ENCODE peak calls at places on chromosomes 13 and 19, in four cellular contexts. T, B, G and F are unnamed samples. For H3K27me3, the result is how much of the 10 kb centered on the place peaks cover.

GRCh38 chr19:48506138-48506733 is 5.4 kb downstream of the LMTK3 start:
- DNase-seq in T (no peak), B (no peak), G (peak), F (no peak)

GRCh38 chr19:4376991-4377781 is 23.2 kb downstream of the SH3GL1 start:
- DNase-seq in T (no peak), B (no peak), G (no peak), F (no peak)

GRCh38 chr13:40319699-40320586 is 346.5 kb downstream of the FOXO1 start:
- DNase-seq in T (no peak), B (no peak), G (no peak), F (no peak)

GRCh38 chr19:38036707-38037106 is 129.7 kb downstream of the SIPA1L3 start:
- DNase-seq in T (no peak), B (no peak), G (no peak), F (no peak)

GRCh38 chr13:51041126-51041525 is 69.9 kb downstream of the C13orf42 start:
- DNase-seq in T (no peak), B (no peak), G (no peak), F (no peak)

GRCh38 chr19:42402376-42403116 is 12.4 kb upstream of the CNFN start:
- DNase-seq in T (no peak), B (no peak), G (no peak), F (no peak)

GRCh38 chr19:19943848-19944582 is 43.3 kb downstream of the ZNF93 start:
- DNase-seq in T (no peak), B (no peak), G (no peak), F (no peak)

GRCh38 chr19:52034051-52034728 is 6.0 kb upstream of the ZNF614 start:
- DNase-seq in T (no peak), B (no peak), G (no peak), F (no peak)

GRCh38 chr19:7870571-7871279 is 3.5 kb downstream of the PRR36 start:
- DNase-seq in T (no peak), B (peak), G (peak), F (peak)

GRCh38 chr19:12611361-12611699 is 610 bp downstream of the ZNF791 start:
- DNase-seq in T (no peak), B (peak), G (peak), F (no peak)

GRCh38 chr13:76792680-76793334 is 93.4 kb downstream of the KCTD12 start:
- DNase-seq in T (no peak), B (no peak), G (no peak), F (no peak)

GRCh38 chr19:33562636-33563035 is 41.0 kb upstream of the PEPD start:
- DNase-seq in T (no peak), B (no peak), G (peak), F (no peak)

GRCh38 chr13:106530907-106531520 is 4.4 kb downstream of the EFNB2 start:
- DNase-seq in T (no peak), B (no peak), G (no peak), F (no peak)

GRCh38 chr13:67951431-67951830 is 721.3 kb upstream of the PCDH9 start:
- DNase-seq in T (no peak), B (no peak), G (no peak), F (no peak)

GRCh38 chr13:30759748-30760147 is 24.4 kb downstream of the ALOX5AP start:
- DNase-seq in T (no peak), B (no peak), G (no peak), F (no peak)

GRCh38 chr13:42395066-42395821 is 123.3 kb downstream of the AKAP11 start:
- DNase-seq in T (no peak), B (no peak), G (no peak), F (no peak)

DNA sequence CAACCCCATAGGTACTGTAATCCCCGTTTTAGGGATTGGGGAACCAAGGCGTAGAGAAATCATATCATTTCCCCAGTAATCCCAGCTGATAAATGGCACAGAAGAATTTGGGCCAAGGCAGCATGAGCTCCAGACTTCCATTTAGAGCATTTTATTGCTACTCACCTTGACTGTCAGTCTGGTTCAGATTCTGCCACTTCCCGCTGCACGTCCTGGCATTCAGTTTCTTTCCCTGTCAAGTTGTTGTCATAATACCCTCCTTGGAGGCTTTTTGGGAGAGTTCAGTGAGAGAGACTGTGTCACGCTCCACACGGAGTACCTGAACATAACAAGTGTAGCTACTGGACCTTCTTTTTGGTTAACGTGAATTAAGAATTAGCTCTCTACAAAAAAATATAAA is 7.5 kb upstream of the C1QTNF9 start:
- DNase-seq in T (no peak), B (no peak), G (no peak), F (no peak)
- TF ChIP-seq POLR2AphosphoS5 in T (no peak), B (no peak), G (no peak), F (no peak)

DNA sequence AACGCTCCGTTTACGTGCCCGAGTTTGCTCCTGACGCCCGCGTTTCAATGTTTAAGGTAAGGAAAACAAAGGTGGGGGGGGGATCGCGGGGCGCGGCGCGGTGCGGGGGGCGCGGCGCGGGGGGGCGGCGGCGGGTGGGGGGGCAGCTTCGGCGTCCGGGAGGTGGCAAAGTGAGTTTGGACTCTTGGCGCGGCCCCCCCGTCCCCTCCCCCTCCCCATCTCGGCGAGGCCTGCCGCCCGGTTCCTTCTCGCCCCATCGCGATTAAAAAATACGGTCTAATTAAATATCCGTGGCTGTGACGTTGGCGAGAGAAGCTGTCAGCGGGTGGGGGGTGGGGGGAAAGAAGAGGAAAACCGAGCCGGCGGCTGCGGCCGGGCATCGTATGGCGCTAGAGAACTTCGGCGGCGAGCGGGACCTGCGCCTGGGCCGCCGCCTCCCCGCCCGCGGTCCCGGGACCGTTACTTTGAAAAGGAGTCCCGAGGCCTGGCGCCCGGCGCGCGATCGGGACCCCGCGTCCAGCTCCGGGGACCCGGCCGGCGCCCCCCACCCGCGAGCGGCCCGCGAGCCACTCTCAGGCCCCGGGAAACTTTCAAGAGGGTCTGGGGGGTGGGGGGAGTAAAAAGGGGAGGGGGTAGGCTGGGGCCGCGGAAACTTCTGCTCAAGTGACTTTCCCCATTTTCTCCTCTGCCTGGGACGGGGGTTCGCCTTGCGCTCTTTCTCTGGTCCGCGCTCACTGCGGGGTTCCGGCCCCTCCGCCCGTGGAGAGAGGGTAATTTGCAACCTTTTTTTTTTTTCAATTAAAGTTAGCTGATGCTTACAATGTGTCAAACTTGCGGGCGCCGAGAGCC is 146.3 kb upstream of the ZNF536 start:
- DNase-seq in T (no peak), B (no peak), G (peak), F (no peak)
- H3K27me3 ChIP-seq in T (under half), B (under half), G (half or more), F (under half)

DNA sequence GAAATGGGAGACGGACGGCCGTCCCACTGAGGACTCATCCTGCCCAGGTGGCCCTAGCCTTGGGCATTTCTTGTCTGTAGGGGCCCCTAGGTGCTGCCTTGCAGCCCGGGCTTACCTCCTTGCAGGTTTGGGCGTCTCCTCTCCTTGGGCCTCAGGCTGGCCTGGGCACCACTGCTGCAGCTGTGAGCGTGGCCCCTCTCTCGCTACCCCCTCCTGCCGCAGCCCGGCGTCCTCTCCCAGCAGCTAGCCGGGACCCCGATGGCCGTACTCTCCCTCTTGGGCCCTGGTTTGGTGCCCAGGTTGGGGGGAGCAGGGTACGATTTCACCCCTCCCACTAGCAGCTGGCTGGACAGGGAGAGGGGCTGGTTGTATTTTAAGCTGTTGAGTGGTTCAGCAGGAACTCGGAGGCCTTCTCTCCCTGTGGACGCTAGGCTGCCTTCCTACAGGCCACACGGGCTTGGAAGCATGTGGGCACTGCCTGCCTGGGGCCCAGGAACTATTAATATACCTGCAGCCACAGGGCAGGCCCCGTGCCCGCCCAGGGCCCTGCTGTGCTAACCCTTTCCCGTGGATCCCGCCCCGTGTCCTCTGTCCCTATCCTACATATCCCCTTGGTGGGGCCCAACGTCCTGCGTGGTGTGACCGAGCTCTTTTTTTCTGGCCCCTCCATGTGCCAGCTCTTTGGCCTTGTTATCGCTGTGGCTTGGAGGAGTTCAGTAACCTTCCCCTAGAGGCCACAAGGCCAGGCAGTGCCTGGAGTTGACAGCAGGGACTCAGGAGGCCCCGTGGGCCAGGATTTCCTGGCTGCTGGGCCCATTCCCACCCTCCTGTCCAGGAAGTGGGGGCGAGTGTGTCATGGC is 11.7 kb downstream of the NDUFB7 start:
- DNase-seq in T (no peak), B (no peak), G (no peak), F (no peak)
- TF ChIP-seq REST in T (no peak), B (no peak), G (no peak), F (no peak)

GRCh38 chr13:46131705-46132104 is 26.9 kb upstream of the CPB2 start:
- DNase-seq in T (no peak), B (no peak), G (no peak), F (no peak)
- TF ChIP-seq POLR2AphosphoS5 in T (no peak), B (no peak), G (no peak), F (no peak)

GRCh38 chr13:44231786-44232516 is 141.7 kb upstream of the SERP2 start:
- DNase-seq in T (no peak), B (peak), G (peak), F (no peak)

GRCh38 chr13:44230736-44231135 is 142.9 kb upstream of the SERP2 start:
- DNase-seq in T (no peak), B (no peak), G (no peak), F (no peak)

GRCh38 chr13:44234566-44234965 is 139.1 kb upstream of the SERP2 start:
- DNase-seq in T (no peak), B (no peak), G (no peak), F (no peak)

GRCh38 chr13:44230071-44230470 is 143.6 kb upstream of the SERP2 start:
- DNase-seq in T (no peak), B (no peak), G (no peak), F (no peak)

DNA sequence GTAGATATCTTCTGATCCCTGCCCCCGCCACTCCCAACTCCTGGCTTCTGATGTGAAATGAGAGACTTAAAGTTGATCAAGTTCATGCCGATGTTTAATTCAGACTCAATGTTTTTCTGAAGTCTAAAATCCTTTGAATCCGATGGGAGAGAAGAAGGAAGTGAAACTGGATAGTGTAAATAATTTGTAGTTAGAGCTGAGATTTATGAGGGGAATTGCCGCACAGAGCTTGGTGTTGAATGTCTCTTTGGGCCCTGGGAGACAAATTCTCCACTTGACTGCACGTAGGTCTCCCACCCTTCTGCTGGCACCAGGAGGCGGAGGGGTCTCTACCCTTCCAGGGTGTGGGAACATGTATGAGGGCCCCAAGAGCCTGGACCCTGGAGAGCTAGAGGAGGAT is 140.9 kb upstream of the SERP2 start:
- DNase-seq in T (no peak), B (no peak), G (no peak), F (no peak)
- H3K27me3 ChIP-seq in T (under half), B (under half), G (under half), F (under half)

GRCh38 chr13:110869231-110869804 is 45.6 kb downstream of the ANKRD10 start:
- DNase-seq in T (no peak), B (no peak), G (peak), F (no peak)

GRCh38 chr13:110868631-110869165 is 46.2 kb downstream of the ANKRD10 start:
- DNase-seq in T (no peak), B (no peak), G (no peak), F (no peak)

GRCh38 chr13:110872034-110872767 is 42.7 kb downstream of the ANKRD10 start:
- DNase-seq in T (no peak), B (no peak), G (no peak), F (no peak)

GRCh38 chr13:110867380-110867779 is 47.5 kb downstream of the ANKRD10 start:
- DNase-seq in T (no peak), B (no peak), G (no peak), F (no peak)

GRCh38 chr13:110869805-110870706 is 44.8 kb downstream of the ANKRD10 start:
- DNase-seq in T (no peak), B (peak), G (peak), F (peak)
- TF ChIP-seq REST in T (no peak), B (no peak), G (no peak), F (no peak)

DNA sequence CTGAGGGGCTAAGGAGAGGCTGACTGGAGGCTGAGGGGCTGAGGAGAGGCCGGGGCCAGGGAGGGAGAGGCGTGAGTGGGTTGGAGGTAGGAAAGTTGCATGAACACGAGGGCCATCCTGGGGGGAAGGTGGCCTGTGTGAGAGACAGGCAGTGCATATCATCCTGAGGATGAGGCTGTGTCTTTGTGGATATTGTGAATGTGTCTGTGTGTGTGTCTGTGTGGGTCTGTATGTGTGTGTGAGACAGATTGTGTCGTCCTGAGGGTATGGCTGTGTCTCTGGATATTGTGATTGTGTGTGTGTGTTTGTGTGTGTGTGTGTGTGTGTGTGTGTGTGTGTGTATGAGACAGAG is 422 bp downstream of the ZNF71 start:
- DNase-seq in T (no peak), B (no peak), G (no peak), F (no peak)
- TF ChIP-seq POLR2AphosphoS5 in T (no peak), B (no peak), G (no peak), F (no peak)

GRCh38 chr19:31350033-31350692 is 927 bp upstream of the TSHZ3 start:
- DNase-seq in T (no peak), B (no peak), G (no peak), F (no peak)

GRCh38 chr19:31352782-31353651 is 3.8 kb upstream of the TSHZ3 start:
- DNase-seq in T (no peak), B (no peak), G (peak), F (no peak)

GRCh38 chr19:31352296-31352781 is 3.1 kb upstream of the TSHZ3 start:
- DNase-seq in T (no peak), B (no peak), G (peak), F (no peak)

GRCh38 chr19:31350693-31351211 is 1.5 kb upstream of the TSHZ3 start:
- DNase-seq in T (no peak), B (no peak), G (peak), F (no peak)

GRCh38 chr19:31351212-31352193 is 2.3 kb upstream of the TSHZ3 start:
- DNase-seq in T (no peak), B (no peak), G (peak), F (no peak)
- H3K27me3 ChIP-seq in T (under half), B (under half), G (half or more), F (under half)

GRCh38 chr19:10021446-10021845 is 8.2 kb downstream of the RDH8 start:
- DNase-seq in T (no peak), B (no peak), G (no peak), F (no peak)

GRCh38 chr19:10021863-10022262 is 8.6 kb downstream of the RDH8 start:
- DNase-seq in T (no peak), B (no peak), G (no peak), F (no peak)

GRCh38 chr19:10026744-10027143 is 13.5 kb downstream of the RDH8 start:
- DNase-seq in T (no peak), B (no peak), G (no peak), F (no peak)

GRCh38 chr19:10027158-10027997 is 14.1 kb downstream of the RDH8 start:
- DNase-seq in T (peak), B (peak), G (peak), F (peak)
- TF ChIP-seq REST in T (no peak), B (no peak), G (no peak), F (peak)

GRCh38 chr13:63012016-63012415 is 1596.4 kb upstream of the PCDH20 start:
- DNase-seq in T (no peak), B (no peak), G (no peak), F (no peak)
- TF ChIP-seq POLR2AphosphoS5 in T (no peak), B (no peak), G (no peak), F (no peak)